ENCODE peak calls at places on chromosomes 16 and 17, in six cellular contexts. Q, H, M, X, E and A are unnamed samples.

GRCh38 chr17:15263206-15263579 is 1.9 kb downstream of the PMP22 start:
- DNase-seq in X (peak), Q (peak), M (no peak), E (peak), H (peak), A (peak)

GRCh38 chr16:12500771-12501170 is 302.9 kb downstream of the CPPED1 start:
- DNase-seq in H (no peak), Q (no peak), M (no peak), E (peak), X (peak), A (no peak)

GRCh38 chr17:48611681-48612455 is 1.1 kb upstream of the HOXB7 start:
- DNase-seq in X (no peak), Q (no peak), E (no peak), H (no peak), M (no peak), A (no peak)

GRCh38 chr16:27315333-27316037 is 1.7 kb downstream of the IL4R start:
- DNase-seq in Q (no peak), X (peak), E (peak), H (peak), M (peak), A (peak)

GRCh38 chr16:5073279-5073629 is 1.6 kb downstream of the ALG1 start:
- DNase-seq in H (peak), M (no peak), E (no peak), Q (no peak), X (no peak), A (no peak)

GRCh38 chr17:73343168-73343634 is 31.4 kb upstream of the CDC42EP4 start:
- DNase-seq in Q (peak), E (no peak), H (peak), X (no peak), M (no peak), A (peak)

GRCh38 chr17:4908301-4908700 is 5.4 kb upstream of the CHRNE start:
- DNase-seq in M (no peak), E (peak), H (peak), X (no peak), Q (no peak), A (peak)

GRCh38 chr17:45225964-45226530 is 4.4 kb downstream of the FMNL1 start:
- DNase-seq in M (peak), E (peak), H (no peak), Q (no peak), X (peak), A (peak)

GRCh38 chr17:70320642-70321345 is 151.5 kb downstream of the KCNJ2 start:
- DNase-seq in Q (no peak), M (no peak), H (peak), E (peak), X (no peak), A (peak)

GRCh38 chr17:45090711-45091110 is 29.6 kb downstream of the NMT1 start:
- DNase-seq in H (no peak), X (no peak), Q (no peak), M (no peak), E (no peak), A (peak)

GRCh38 chr17:10156579-10157488 is 41.6 kb downstream of the GAS7 start:
- DNase-seq in M (peak), E (peak), H (no peak), X (peak), Q (no peak), A (no peak)

GRCh38 chr17:51995797-51996403 is 162.6 kb downstream of the CA10 start:
- DNase-seq in M (no peak), Q (no peak), X (no peak), E (no peak), H (no peak), A (no peak)

GRCh38 chr16:4402439-4403132 is 13.8 kb downstream of the CORO7 start:
- DNase-seq in X (peak), M (peak), E (peak), H (peak), Q (peak), A (peak)

GRCh38 chr16:391885-392335 is 5.1 kb upstream of the NME4 start:
- DNase-seq in Q (no peak), X (peak), H (peak), E (no peak), M (peak), A (peak)

GRCh38 chr17:46003907-46004748 is 5.1 kb downstream of the STH start:
- DNase-seq in E (no peak), Q (no peak), M (no peak), X (peak), H (peak), A (peak)

GRCh38 chr17:48299760-48300159 is 130.3 kb downstream of the SKAP1 start:
- DNase-seq in X (no peak), E (no peak), M (no peak), H (no peak), Q (no peak), A (no peak)

GRCh38 chr16:87278191-87279093 is 38.8 kb downstream of the C16orf95 start:
- DNase-seq in E (peak), Q (peak), M (no peak), H (peak), X (peak), A (peak)

GRCh38 chr16:87765473-87765775 is 362 bp downstream of the KLHDC4 start:
- DNase-seq in Q (no peak), H (no peak), M (peak), X (no peak), E (no peak), A (no peak)

GRCh38 chr17:54992797-54993639 is 24.5 kb downstream of the STXBP4 start:
- DNase-seq in H (peak), Q (peak), E (no peak), M (no peak), X (no peak), A (peak)

GRCh38 chr16:54816471-54816870 is 114.2 kb upstream of the IRX5 start:
- DNase-seq in X (no peak), Q (no peak), E (no peak), H (no peak), M (no peak), A (no peak)

GRCh38 chr16:25198021-25198420 is 18.7 kb upstream of the AQP8 start:
- DNase-seq in M (no peak), E (no peak), X (no peak), Q (no peak), H (no peak), A (no peak)

GRCh38 chr16:61890346-61890745 is 145.9 kb downstream of the CDH8 start:
- DNase-seq in X (no peak), E (no peak), M (no peak), Q (no peak), H (no peak), A (no peak)

GRCh38 chr17:71432378-71433315 is 688.2 kb upstream of the SOX9 start:
- DNase-seq in M (no peak), Q (no peak), H (no peak), X (no peak), E (no peak), A (peak)

GRCh38 chr17:57370051-57370581 is 113.8 kb downstream of the MSI2 start:
- DNase-seq in Q (no peak), E (no peak), X (no peak), H (peak), M (no peak), A (peak)

GRCh38 chr17:29807520-29808361 is 122.3 kb downstream of the SSH2 start:
- DNase-seq in H (peak), X (peak), E (peak), M (peak), Q (peak), A (peak)

GRCh38 chr17:67072885-67073284 is 28.5 kb downstream of the CACNG1 start:
- DNase-seq in M (no peak), Q (no peak), E (no peak), X (no peak), H (no peak), A (no peak)

GRCh38 chr17:39677581-39678339 is 9.5 kb downstream of the PNMT start:
- DNase-seq in H (peak), X (no peak), E (no peak), M (no peak), Q (no peak), A (no peak)

GRCh38 chr17:27873211-27873610 is 20.0 kb downstream of the LYRM9 start:
- DNase-seq in E (no peak), X (no peak), M (no peak), H (no peak), Q (no peak), A (no peak)

GRCh38 chr17:74117087-74117486 is 86.4 kb upstream of the RPL38 start:
- DNase-seq in H (no peak), X (no peak), E (no peak), Q (no peak), M (no peak), A (no peak)

GRCh38 chr17:44865231-44865660 is 17.6 kb downstream of the HIGD1B start:
- DNase-seq in H (peak), E (peak), X (peak), Q (peak), M (peak), A (peak)

GRCh38 chr17:33015716-33016346 is 24.2 kb downstream of the SPACA3 start:
- DNase-seq in E (no peak), H (no peak), Q (no peak), X (no peak), M (no peak), A (no peak)

GRCh38 chr17:27414271-27414670 is 42.0 kb upstream of the KSR1 start:
- DNase-seq in Q (no peak), E (no peak), H (peak), X (no peak), M (no peak), A (peak)

GRCh38 chr16:57185945-57186629 is at the start of the genes PSME3IP1 and RSPRY1:
- DNase-seq in X (peak), H (peak), Q (peak), M (peak), E (peak), A (peak)

GRCh38 chr16:57184113-57184512 is 1.7 kb downstream of the PSME3IP1 start:
- DNase-seq in E (no peak), X (no peak), H (no peak), Q (no peak), M (no peak), A (no peak)

GRCh38 chr16:57186630-57187507 is 740 bp downstream of the RSPRY1 start:
- DNase-seq in H (no peak), E (no peak), M (peak), X (no peak), Q (peak), A (no peak)

GRCh38 chr16:57185446-57185944 is 344 bp downstream of the PSME3IP1 start:
- DNase-seq in M (peak), H (peak), Q (no peak), E (peak), X (peak), A (peak)

GRCh38 chr16:57184890-57185445 is 871 bp downstream of the PSME3IP1 start:
- DNase-seq in Q (no peak), E (no peak), X (no peak), M (no peak), H (no peak), A (no peak)
- H3K4me3 ChIP-seq in Q (peak), E (peak), X (peak), M (peak), H (peak), A (peak)

DNA sequence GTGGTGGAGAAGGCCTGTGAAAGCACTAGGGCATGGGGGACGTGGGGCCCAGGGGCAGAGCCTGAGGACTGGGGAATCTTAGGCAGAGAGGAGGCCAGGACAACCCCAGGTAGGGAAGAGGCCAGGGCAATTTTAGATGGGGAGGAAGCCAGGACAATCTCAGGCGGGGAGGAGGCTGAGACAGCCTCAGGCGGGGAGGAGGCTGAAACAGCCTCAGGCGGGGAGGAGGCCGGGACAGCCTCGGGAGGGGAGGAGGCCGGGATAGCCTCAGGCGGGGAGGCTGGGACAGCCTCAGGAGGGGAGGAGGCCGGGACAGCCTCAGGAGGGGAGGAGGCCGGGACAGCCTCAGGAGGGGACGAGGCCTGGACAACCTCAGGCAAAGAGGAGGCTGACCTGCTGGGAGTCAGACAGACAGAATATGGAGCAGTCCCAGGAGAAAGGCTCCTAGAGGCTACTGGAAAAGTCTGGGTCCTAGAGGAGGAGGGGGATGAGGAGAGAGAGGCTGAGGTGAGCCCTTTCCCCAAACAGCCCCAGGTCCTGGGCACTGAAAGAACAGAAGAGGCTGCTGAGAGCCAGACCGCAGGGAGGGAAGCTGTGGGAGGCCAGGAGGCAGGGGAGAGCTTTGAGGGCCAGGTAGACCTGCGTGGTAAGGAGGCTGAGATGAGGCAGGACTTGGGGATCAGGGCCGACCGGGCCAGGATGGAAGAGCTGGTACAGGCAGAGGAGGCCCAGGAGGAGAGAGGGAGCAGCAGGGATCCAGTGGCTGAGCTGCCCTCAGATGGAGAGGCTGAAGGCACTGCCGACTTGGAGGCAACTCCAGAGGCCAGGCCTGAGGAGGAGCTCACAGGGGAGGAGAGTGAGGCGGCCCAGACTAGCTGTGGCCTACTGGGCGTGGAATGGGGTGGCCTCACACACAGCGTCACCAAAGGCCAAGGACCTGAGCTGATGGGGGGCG is 1.6 kb downstream of the APOBR start:
- DNase-seq in M (no peak), E (no peak), X (no peak), H (no peak), Q (no peak), A (no peak)
- H3K4me3 ChIP-seq in M (peak), E (peak), X (peak), H (no peak), Q (no peak), A (no peak)

GRCh38 chr16:31464781-31465260 is 5.5 kb downstream of the ARMC5 start:
- DNase-seq in Q (no peak), M (no peak), E (peak), X (no peak), H (no peak), A (no peak)

GRCh38 chr16:31467858-31468257 is 4.1 kb upstream of the TGFB1I1 start:
- DNase-seq in Q (no peak), X (no peak), M (no peak), H (no peak), E (no peak), A (no peak)

GRCh38 chr16:31465788-31466370 is 6.1 kb upstream of the TGFB1I1 start:
- DNase-seq in E (no peak), M (no peak), X (no peak), Q (no peak), H (no peak), A (no peak)

GRCh38 chr16:31467151-31467550 is 4.8 kb upstream of the TGFB1I1 start:
- DNase-seq in X (no peak), H (peak), E (no peak), Q (no peak), M (no peak), A (peak)

DNA sequence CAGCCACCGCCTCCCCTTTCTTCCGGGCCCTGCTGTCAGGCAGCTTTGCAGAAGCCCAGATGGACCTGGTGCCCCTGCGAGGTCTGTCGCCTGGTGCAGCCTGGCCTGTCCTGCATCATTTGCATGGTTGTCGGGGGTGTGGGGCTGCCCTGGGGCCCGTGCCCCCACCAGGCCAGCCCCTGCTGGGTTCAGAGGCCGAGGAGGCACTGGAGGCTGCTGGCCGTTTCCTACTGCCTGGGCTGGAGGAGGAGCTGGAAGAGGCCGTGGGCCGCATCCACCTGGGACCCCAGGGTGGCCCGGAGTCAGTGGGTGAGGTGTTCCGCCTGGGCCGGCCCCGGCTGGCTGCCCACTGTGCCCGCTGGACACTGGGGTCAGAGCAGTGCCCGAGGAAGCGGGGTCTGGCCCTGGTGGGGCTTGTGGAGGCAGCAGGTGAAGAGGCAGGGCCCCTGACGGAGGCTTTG is 5.5 kb upstream of the TGFB1I1 start:
- DNase-seq in E (no peak), M (no peak), H (no peak), Q (no peak), X (no peak), A (no peak)
- H3K4me3 ChIP-seq in E (no peak), M (no peak), H (no peak), Q (no peak), X (no peak), A (no peak)

DNA sequence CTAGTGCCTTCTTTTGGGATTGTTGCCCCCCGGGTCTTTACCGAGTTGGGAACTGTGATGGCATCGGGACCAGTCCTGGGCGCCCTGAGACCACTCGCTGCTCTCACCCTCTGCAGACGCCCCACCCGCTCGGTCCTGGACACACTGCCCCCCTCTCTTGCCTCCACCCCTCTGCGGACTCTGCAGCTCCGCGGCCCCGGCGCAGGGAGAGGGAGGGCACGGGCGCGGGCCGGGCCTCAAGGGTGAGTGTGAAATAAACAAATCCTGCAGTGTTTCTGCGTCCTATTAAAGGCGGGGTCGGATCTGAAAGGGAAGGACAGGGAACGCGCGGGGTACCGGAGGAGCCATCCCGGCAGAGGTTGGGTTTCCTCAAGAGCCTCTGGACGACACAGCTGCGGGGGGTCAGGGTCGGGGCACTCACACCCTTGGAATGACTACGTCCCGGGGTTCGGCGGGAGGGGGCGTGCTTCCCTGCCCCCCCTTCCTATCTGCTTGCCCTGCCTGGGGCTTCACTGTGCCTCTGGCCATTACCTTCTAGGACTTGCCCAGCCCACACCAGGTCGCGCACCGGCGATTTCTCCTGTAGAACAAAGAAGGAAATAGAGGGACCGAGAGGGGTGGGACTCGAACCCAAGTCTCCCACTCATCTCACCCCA is 514 bp upstream of the HSF4 start:
- DNase-seq in E (no peak), M (no peak), H (no peak), X (no peak), Q (no peak), A (no peak)
- H3K4me3 ChIP-seq in E (peak), M (no peak), H (peak), X (peak), Q (peak), A (peak)

GRCh38 chr16:74999683-75000480 is 1.1 kb downstream of the ZNRF1 start:
- DNase-seq in X (peak), M (peak), E (peak), Q (no peak), H (peak), A (no peak)

GRCh38 chr16:75000481-75001081 is 1.8 kb downstream of the ZNRF1 start:
- DNase-seq in H (peak), M (no peak), X (no peak), E (no peak), Q (no peak), A (peak)

GRCh38 chr16:75004460-75004859 is 5.6 kb downstream of the ZNRF1 start:
- DNase-seq in E (no peak), H (no peak), M (no peak), Q (no peak), X (no peak), A (no peak)

GRCh38 chr16:75003931-75004330 is 5.1 kb downstream of the ZNRF1 start:
- DNase-seq in H (no peak), X (no peak), Q (no peak), E (no peak), M (no peak), A (no peak)

DNA sequence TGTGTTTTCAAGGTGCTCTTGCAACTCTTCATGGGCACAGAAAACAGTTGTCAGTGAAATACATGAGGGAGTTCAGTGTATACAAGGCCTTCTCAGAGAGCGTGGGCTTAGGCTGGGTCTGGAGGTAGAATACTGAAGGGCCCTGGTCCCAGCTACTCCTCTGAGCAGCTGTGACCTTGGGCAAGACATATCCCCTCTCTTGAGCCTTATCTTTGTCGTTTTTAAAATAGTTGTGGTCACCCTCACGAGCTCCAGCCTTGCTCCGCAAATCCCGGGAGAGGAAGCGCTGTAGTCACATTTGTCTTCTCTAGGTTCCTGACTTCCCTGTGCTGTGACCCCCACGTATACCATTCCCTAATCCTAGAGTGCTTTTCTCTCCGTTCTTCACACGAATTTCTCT is 3.6 kb downstream of the ZNRF1 start:
- DNase-seq in X (no peak), H (no peak), E (no peak), M (no peak), Q (no peak), A (no peak)
- H3K4me3 ChIP-seq in X (no peak), H (no peak), E (no peak), M (no peak), Q (no peak), A (no peak)

DNA sequence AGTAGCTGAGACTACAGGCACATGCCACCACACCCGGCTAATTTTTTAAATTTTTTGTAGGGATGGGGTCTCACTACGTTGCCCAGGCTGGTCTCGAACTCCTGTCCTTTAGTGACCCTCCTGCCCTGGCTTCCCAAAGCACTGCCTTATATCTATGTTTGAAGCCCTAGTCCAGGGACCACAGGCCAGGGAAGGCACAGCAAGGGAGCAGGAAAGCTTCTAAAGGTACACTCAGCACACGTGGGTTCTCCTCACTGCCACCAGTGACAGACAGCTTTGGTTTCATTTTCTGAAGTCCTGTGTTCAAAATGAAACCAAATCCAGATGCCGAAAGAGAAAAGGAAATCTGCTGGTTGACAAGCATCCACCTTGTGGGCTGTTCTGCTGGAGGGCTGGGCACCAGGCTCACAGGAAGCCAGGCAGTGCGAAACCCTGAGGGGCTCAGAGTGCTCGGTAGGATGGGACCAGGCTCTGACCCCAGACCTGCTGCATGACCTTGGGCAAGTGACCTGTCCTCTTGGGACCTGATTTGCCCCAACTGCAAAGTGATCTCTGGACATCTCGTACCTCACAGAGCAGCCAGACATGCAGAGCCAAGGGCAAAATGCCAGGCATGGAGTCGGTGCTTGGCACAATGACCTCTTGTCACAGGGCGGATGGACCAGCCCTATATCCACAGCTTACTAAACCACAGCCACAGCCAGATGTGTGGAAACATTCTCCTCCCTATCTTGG is 2.7 kb upstream of the SOCS1 start:
- DNase-seq in M (peak), H (peak), E (peak), X (peak), Q (no peak), A (peak)
- H3K4me3 ChIP-seq in M (peak), H (no peak), E (peak), X (peak), Q (no peak), A (no peak)